ENCODE peak calls at places on chromosomes 4 and X, in nine cellular contexts. I is stimulated activated CD4-positive, alpha-beta T cell treated with anti-CD3 and anti-CD28 coated beads, Interleukin-2, amount 100 ng/mL, for 24 hours; R is left lung; Z is CD8-positive, alpha-beta T cell; Q is neural crest cell; M is DMS153; O is ACHN; C is mesendoderm; G is hippocampal formation. U is an unnamed sample.

GRCh38 chr4:60589425-60589824 is 610.7 kb upstream of the ADGRL3 start:
- DNase-seq in I (no peak), R (no peak), Z (no peak), Q (no peak), M (no peak), O (no peak), C (peak), G (no peak), U (no peak)

GRCh38 chr4:109256847-109257246 is 45.6 kb downstream of the COL25A1 start:
- DNase-seq in I (no peak), R (no peak), Z (no peak), Q (no peak), M (no peak), O (no peak), C (no peak), G (no peak), U (no peak)

GRCh38 chrX:38636949-38637819 is 75.8 kb downstream of the TSPAN7 start:
- DNase-seq in I (no peak), R (no peak), Z (no peak), Q (no peak), M (no peak), O (no peak), C (no peak), G (no peak), U (no peak)

GRCh38 chrX:132708529-132708928 is 219.7 kb upstream of the MBNL3 start:
- DNase-seq in I (no peak), R (no peak), Z (no peak), Q (no peak), M (no peak), O (no peak), C (no peak), G (no peak), U (no peak)

GRCh38 chrX:110381216-110381615 is 22.6 kb downstream of the RTL9 start:
- DNase-seq in I (no peak), R (no peak), Z (no peak), Q (no peak), M (no peak), O (no peak), C (no peak), G (no peak), U (no peak)

GRCh38 chr4:164438321-164438720 is 315.6 kb upstream of the SMIM31 start:
- DNase-seq in I (no peak), R (no peak), Z (no peak), Q (no peak), M (no peak), O (peak), C (peak), G (no peak), U (no peak)

GRCh38 chrX:135191838-135192237 is 20.6 kb upstream of the CT55 start:
- DNase-seq in I (no peak), R (no peak), Z (no peak), Q (no peak), M (no peak), O (no peak), C (no peak), G (no peak), U (no peak)

GRCh38 chrX:44025611-44026010 is 52.4 kb upstream of the NDP start:
- DNase-seq in I (no peak), R (no peak), Z (no peak), Q (no peak), M (no peak), O (no peak), C (peak), G (no peak), U (no peak)

GRCh38 chrX:67523932-67524331 is 19.9 kb upstream of the AR start:
- DNase-seq in I (no peak), R (no peak), Z (no peak), Q (no peak), M (no peak), O (no peak), C (no peak), G (no peak), U (no peak)

GRCh38 chrX:155841232-155841631 is 39.9 kb upstream of the VAMP7 start:
- DNase-seq in I (no peak), R (no peak), Z (no peak), Q (no peak), M (no peak), O (no peak), C (no peak), G (no peak), U (no peak)

GRCh38 chr4:36338973-36339372 is 57.6 kb downstream of the DTHD1 start:
- DNase-seq in I (no peak), R (no peak), Z (no peak), Q (no peak), M (no peak), O (no peak), C (no peak), G (no peak), U (no peak)

GRCh38 chr4:152485726-152486276 is 50.1 kb downstream of the FBXW7 start:
- DNase-seq in I (no peak), R (no peak), Z (peak), Q (no peak), M (peak), O (peak), C (no peak), G (no peak), U (no peak)

GRCh38 chrX:585115-585808 is 45.3 kb upstream of the SHOX start:
- DNase-seq in I (no peak), R (no peak), Z (no peak), Q (no peak), M (no peak), O (no peak), C (no peak), G (no peak), U (no peak)

GRCh38 chrX:148290041-148290440 is 210.4 kb upstream of the AFF2 start:
- DNase-seq in I (no peak), R (no peak), Z (no peak), Q (no peak), M (no peak), O (no peak), C (peak), G (no peak), U (no peak)

GRCh38 chr4:121785479-121785878 is 15.6 kb upstream of the EXOSC9 start:
- DNase-seq in I (no peak), R (no peak), Z (no peak), Q (no peak), M (no peak), O (no peak), C (no peak), G (no peak), U (peak)

GRCh38 chr4:124708517-124709300 is 3.8 kb downstream of the ANKRD50 start:
- DNase-seq in I (no peak), R (no peak), Z (no peak), Q (no peak), M (no peak), O (no peak), C (no peak), G (no peak), U (no peak)

GRCh38 chr4:15344041-15344440 is 83.8 kb upstream of the C1QTNF7 start:
- DNase-seq in I (no peak), R (no peak), Z (no peak), Q (no peak), M (no peak), O (no peak), C (peak), G (no peak), U (no peak)

GRCh38 chr4:141058739-141059507 is 74.3 kb downstream of the RNF150 start:
- DNase-seq in I (no peak), R (no peak), Z (no peak), Q (no peak), M (no peak), O (no peak), C (no peak), G (no peak), U (no peak)

GRCh38 chr4:29853843-29854242 is 866.3 kb upstream of the PCDH7 start:
- DNase-seq in I (no peak), R (no peak), Z (no peak), Q (no peak), M (peak), O (no peak), C (peak), G (no peak), U (no peak)

GRCh38 chr4:7630559-7631287 is 196.0 kb upstream of the PSAPL1 start:
- DNase-seq in I (no peak), R (no peak), Z (no peak), Q (no peak), M (no peak), O (peak), C (no peak), G (peak), U (peak)

GRCh38 chr4:71380721-71381120 is 41.9 kb downstream of the SLC4A4 start:
- DNase-seq in I (no peak), R (no peak), Z (no peak), Q (no peak), M (no peak), O (peak), C (peak), G (no peak), U (no peak)

GRCh38 chr4:85825937-85826678 is 351.2 kb downstream of the ARHGAP24 start:
- DNase-seq in I (no peak), R (no peak), Z (no peak), Q (peak), M (peak), O (peak), C (peak), G (no peak), U (no peak)

GRCh38 chr4:124018383-124019317 is 622.1 kb downstream of the SPRY1 start:
- DNase-seq in I (no peak), R (no peak), Z (no peak), Q (no peak), M (peak), O (no peak), C (peak), G (no peak), U (no peak)

GRCh38 chr4:122632396-122633143 is 11.7 kb upstream of the IL21 start:
- DNase-seq in I (no peak), R (no peak), Z (no peak), Q (no peak), M (no peak), O (no peak), C (no peak), G (no peak), U (no peak)

GRCh38 chrX:131837325-131837724 is 185.8 kb upstream of the STK26 start:
- DNase-seq in I (no peak), R (no peak), Z (no peak), Q (no peak), M (no peak), O (no peak), C (no peak), G (no peak), U (no peak)

GRCh38 chrX:47849776-47850175 is 13.1 kb downstream of the ZNF81 start:
- DNase-seq in I (no peak), R (no peak), Z (no peak), Q (no peak), M (no peak), O (no peak), C (no peak), G (no peak), U (no peak)

GRCh38 chrX:110569506-110569905 is 210.9 kb downstream of the RTL9 start:
- DNase-seq in I (no peak), R (no peak), Z (no peak), Q (no peak), M (no peak), O (no peak), C (peak), G (no peak), U (no peak)

U was measured in occipital lobe.